ENCODE peak calls at places on chromosomes 16 and 17, in six cellular contexts. B, E, N, G, S and T are unnamed samples.

GRCh38 chr16:82350560-82350959 is 180.5 kb upstream of the MPHOSPH6 start:
- DNase-seq in G (no peak), E (no peak), S (no peak), N (no peak), B (no peak), T (no peak)

GRCh38 chr17:75155191-75155601 is 884 bp upstream of the JPT1 start:
- DNase-seq in E (peak; percentile 77), G (no peak), N (no peak), S (no peak), B (no peak), T (no peak)

GRCh38 chr17:71187145-71187878 is 933.5 kb upstream of the SOX9 start:
- DNase-seq in S (no peak), N (no peak), E (no peak), B (no peak), G (no peak), T (no peak)

GRCh38 chr17:67980456-67980855 is 15.8 kb downstream of the C17orf58 start:
- DNase-seq in G (no peak), S (no peak), N (no peak), E (no peak), B (no peak), T (no peak)

GRCh38 chr16:27427538-27427937 is 25.6 kb downstream of the IL21R start:
- DNase-seq in S (no peak), N (no peak), G (no peak), E (no peak), B (no peak), T (no peak)

GRCh38 chr17:72219824-72220473 is 99.1 kb downstream of the SOX9 start:
- DNase-seq in N (no peak), G (no peak), S (no peak), E (no peak), B (no peak), T (no peak)

GRCh38 chr17:64355536-64356303 is 34.9 kb downstream of the PECAM1 start:
- DNase-seq in G (no peak), E (no peak), B (no peak), S (no peak), N (no peak), T (no peak)

GRCh38 chr17:56593073-56593740 is at the start of gene NOG:
- DNase-seq in G (no peak), N (peak; percentile 43), S (no peak), B (peak; percentile 16), E (peak; percentile 44), T (peak; percentile 45)

GRCh38 chr16:54159490-54160080 is 127.0 kb downstream of the IRX3 start:
- DNase-seq in N (no peak), B (no peak), E (no peak), G (no peak), S (no peak), T (no peak)

GRCh38 chr17:31389673-31390381 is 1.6 kb upstream of the RAB11FIP4 start:
- DNase-seq in S (no peak), B (no peak), G (no peak), N (no peak), E (no peak), T (no peak)

GRCh38 chr17:80384078-80384960 is 30.6 kb upstream of the ENDOV start:
- DNase-seq in B (no peak), S (no peak), N (no peak), G (no peak), E (no peak), T (no peak)

GRCh38 chr17:77385750-77386501 is 245.2 kb downstream of the SEC14L1 start:
- DNase-seq in G (no peak), B (no peak), E (no peak), N (no peak), S (no peak), T (no peak)

GRCh38 chr16:72561-73537 is at the start of gene RHBDF1:
- DNase-seq in G (no peak), S (no peak), N (no peak), B (peak; percentile 67), E (peak; percentile 77), T (peak; percentile 75)

GRCh38 chr17:77287432-77288068 is 146.8 kb downstream of the SEC14L1 start:
- DNase-seq in B (no peak), G (no peak), S (peak; percentile 70), E (peak; percentile 99), N (no peak), T (peak; percentile 54)

GRCh38 chr17:14068542-14069250 is 608 bp upstream of the COX10 start:
- DNase-seq in S (no peak), N (no peak), E (no peak), B (no peak), G (no peak), T (no peak)

GRCh38 chr16:67395458-67396158 is 2.3 kb upstream of the TPPP3 start:
- DNase-seq in E (no peak), G (no peak), B (no peak), S (no peak), N (no peak), T (no peak)

GRCh38 chr16:28935333-28935732 is 3.6 kb downstream of the CD19 start:
- DNase-seq in G (no peak), N (no peak), E (no peak), B (no peak), S (no peak), T (no peak)

GRCh38 chr17:61221597-61222471 is 177.8 kb upstream of the TBX2 start:
- DNase-seq in G (no peak), B (no peak), E (no peak), N (no peak), S (no peak), T (no peak)

GRCh38 chr17:19303367-19303776 is 59.2 kb downstream of the B9D1 start:
- DNase-seq in S (no peak), B (no peak), G (no peak), N (no peak), E (no peak), T (no peak)

GRCh38 chr16:81711609-81712329 is 67.3 kb upstream of the PLCG2 start:
- DNase-seq in S (peak; percentile 85), E (no peak), N (no peak), B (peak; percentile 52), G (no peak), T (no peak)

GRCh38 chr17:58991718-58992331 is 114.9 kb downstream of the TRIM37 start:
- DNase-seq in B (no peak), G (no peak), N (no peak), E (peak; percentile 28), S (no peak), T (no peak)